ENCODE peak calls at places on chromosome 16, in nine cellular contexts. C is head of caudate nucleus, V is RCC 7860, G is IMR-90, W is HCEC 1CT, T is heart left ventricle, M is cardiac fibroblast, X is AG10803, S is heart right ventricle. Y is an unnamed sample.

GRCh38 chr16:89489040-89489721 is 1.2 kb downstream of the ANKRD11 start:
- DNase-seq in C (peak; percentile 52), V (peak; percentile 84), G (peak; percentile 96), W (peak; percentile 92), T (peak; percentile 86), M (peak; percentile 97), X (peak; percentile 98), S (peak; percentile 82), Y (peak; percentile 92)

GRCh38 chr16:1296688-1297412 is 12.6 kb upstream of the UBE2I start:
- DNase-seq in C (no peak), V (peak; percentile 95), G (peak; percentile 81), W (peak; percentile 80), T (no peak), M (peak; percentile 67), X (peak; percentile 34), S (no peak), Y (peak; percentile 57)

GRCh38 chr16:12341423-12341822 is 364.9 kb downstream of the SNX29 start:
- DNase-seq in C (no peak), V (peak; percentile 88), G (peak; percentile 75), W (peak; percentile 81), T (no peak), M (peak; percentile 81), X (peak; percentile 77), S (no peak), Y (peak; percentile 22)

GRCh38 chr16:61083711-61084110 is 952.5 kb downstream of the CDH8 start:
- DNase-seq in C (no peak), V (no peak), G (no peak), W (no peak), T (no peak), M (no peak), X (no peak), S (no peak), Y (no peak)

GRCh38 chr16:86383488-86384262 is 126.7 kb upstream of the FOXF1 start:
- DNase-seq in C (no peak), V (peak; percentile 12), G (peak; percentile 93), W (peak; percentile 96), T (no peak), M (peak; percentile 88), X (peak; percentile 87), S (no peak), Y (no peak)

GRCh38 chr16:56630134-56630533 is 2.3 kb upstream of the MT1M start:
- DNase-seq in C (no peak), V (no peak), G (no peak), W (no peak), T (no peak), M (no peak), X (no peak), S (no peak), Y (no peak)

GRCh38 chr16:72191551-72191950 is 19.6 kb upstream of the PMFBP1 start:
- DNase-seq in C (no peak), V (no peak), G (no peak), W (no peak), T (no peak), M (peak; percentile 70), X (peak; percentile 37), S (no peak), Y (no peak)

GRCh38 chr16:4487955-4488481 is 11.8 kb downstream of the HMOX2 start:
- DNase-seq in C (no peak), V (peak; percentile 68), G (peak; percentile 62), W (no peak), T (no peak), M (peak; percentile 88), X (peak; percentile 67), S (no peak), Y (peak; percentile 45)

GRCh38 chr16:1288813-1289479 is 20.5 kb upstream of the UBE2I start:
- DNase-seq in C (no peak), V (no peak), G (no peak), W (no peak), T (no peak), M (no peak), X (no peak), S (no peak), Y (no peak)

GRCh38 chr16:63568184-63568583 is 1531.9 kb upstream of the CDH8 start:
- DNase-seq in C (no peak), V (no peak), G (no peak), W (no peak), T (no peak), M (no peak), X (no peak), S (no peak), Y (no peak)

GRCh38 chr16:31148281-31148728 is 1.6 kb downstream of the PRSS36 start:
- DNase-seq in C (no peak), V (no peak), G (no peak), W (no peak), T (no peak), M (no peak), X (no peak), S (no peak), Y (no peak)